ENCODE peak calls at places on chromosome 1, in ten cellular contexts. W, J, V, G, Q, E, Y, L, X and H are unnamed samples.

GRCh38 chr1:15691434-15692032 is 7.4 kb downstream of the PLEKHM2 start:
- DNase-seq in E (no peak), Y (peak), L (no peak), Q (no peak), W (peak), J (no peak), G (no peak), V (no peak), X (peak), H (no peak)

GRCh38 chr1:198601936-198602889 is 36.6 kb upstream of the PTPRC start:
- DNase-seq in X (no peak), E (no peak), J (peak), L (peak), Q (no peak), W (no peak), Y (no peak), V (no peak), G (no peak), H (no peak)

GRCh38 chr1:36349241-36349671 is 25.8 kb upstream of the EVA1B start:
- DNase-seq in W (no peak), V (no peak), Y (no peak), Q (peak), X (peak), J (peak), G (no peak), E (no peak), L (peak), H (no peak)

GRCh38 chr1:203667616-203668015 is 41.0 kb downstream of the ATP2B4 start:
- DNase-seq in L (no peak), Q (no peak), X (no peak), J (no peak), W (no peak), G (no peak), E (no peak), V (no peak), Y (peak), H (no peak)

GRCh38 chr1:152981181-152981871 is 2.6 kb upstream of the SPRR1A start:
- DNase-seq in G (no peak), W (no peak), E (no peak), X (no peak), V (no peak), J (no peak), Q (no peak), L (no peak), Y (no peak), H (no peak)

GRCh38 chr1:181548491-181548890 is 65.2 kb downstream of the CACNA1E start:
- DNase-seq in E (no peak), L (peak), X (no peak), V (no peak), Q (no peak), J (no peak), W (no peak), G (no peak), Y (no peak), H (no peak)

GRCh38 chr1:245154429-245155185 is at the start of gene KIF26B:
- DNase-seq in L (peak), Y (no peak), G (peak), V (peak), X (no peak), E (peak), J (peak), W (no peak), Q (no peak), H (peak)

GRCh38 chr1:4697801-4698200 is 43.4 kb downstream of the AJAP1 start:
- DNase-seq in X (no peak), G (no peak), W (no peak), J (no peak), V (no peak), L (no peak), Y (no peak), E (no peak), Q (no peak), H (no peak)

GRCh38 chr1:112396668-112397025 is 633 bp downstream of the CTTNBP2NL start:
- DNase-seq in G (peak), Y (no peak), X (no peak), L (peak), Q (peak), V (no peak), J (peak), E (no peak), W (no peak), H (no peak)

GRCh38 chr1:38223391-38223790 is 176.8 kb upstream of the POU3F1 start:
- DNase-seq in E (no peak), W (no peak), G (no peak), X (no peak), Y (no peak), Q (no peak), L (peak), V (no peak), J (no peak), H (no peak)